ENCODE peak calls at places on chromosomes 6 and 20, in four cellular contexts. Z, I, G and J are unnamed samples.

GRCh38 chr6:34633256-34633655 is 63.3 kb downstream of the ILRUN start:
- DNase-seq in Z (no peak), I (no peak), G (no peak), J (no peak)

GRCh38 chr6:69416739-69417138 is 380.1 kb downstream of the LMBRD1 start:
- DNase-seq in Z (no peak), I (no peak), G (no peak), J (no peak)

GRCh38 chr6:5525209-5525608 is 263.9 kb downstream of the FARS2 start:
- DNase-seq in Z (no peak), I (no peak), G (peak), J (no peak)

GRCh38 chr20:1469925-1470571 is 3.4 kb upstream of the NSFL1C start:
- DNase-seq in Z (peak), I (peak), G (peak), J (peak)

GRCh38 chr20:49290608-49291191 is 12.8 kb upstream of the ZNFX1 start:
- DNase-seq in Z (no peak), I (no peak), G (no peak), J (no peak)

GRCh38 chr6:112936476-112936875 is 589.3 kb downstream of the RFPL4B start:
- DNase-seq in Z (no peak), I (no peak), G (no peak), J (no peak)

GRCh38 chr20:46974669-46975434 is 80.2 kb downstream of the EYA2 start:
- DNase-seq in Z (no peak), I (no peak), G (peak), J (no peak)

GRCh38 chr6:132087391-132087790 is 136.2 kb upstream of the CCN2 start:
- DNase-seq in Z (no peak), I (no peak), G (peak), J (no peak)

GRCh38 chr6:149176971-149177667 is 140.4 kb upstream of the TAB2 start:
- DNase-seq in Z (no peak), I (no peak), G (no peak), J (no peak)

GRCh38 chr6:10363911-10364310 is 51.0 kb downstream of the TFAP2A start:
- DNase-seq in Z (no peak), I (no peak), G (peak), J (no peak)

GRCh38 chr20:1633535-1633934 is 13.7 kb upstream of the SIRPB1 start:
- DNase-seq in Z (peak), I (no peak), G (no peak), J (no peak)

GRCh38 chr20:881051-881820 is 34.9 kb downstream of the ANGPT4 start:
- DNase-seq in Z (peak), I (no peak), G (peak), J (no peak)

GRCh38 chr6:155890409-155890808 is 434.8 kb upstream of the NOX3 start:
- DNase-seq in Z (no peak), I (no peak), G (no peak), J (no peak)

GRCh38 chr6:44064089-44064947 is 62.9 kb downstream of the MRPL14 start:
- DNase-seq in Z (peak), I (peak), G (peak), J (peak)

GRCh38 chr20:13243826-13244376 is 22.8 kb downstream of the ISM1 start:
- DNase-seq in Z (peak), I (no peak), G (peak), J (peak)

GRCh38 chr20:32508775-32509119 is 76.4 kb downstream of the NOL4L start:
- DNase-seq in Z (no peak), I (no peak), G (no peak), J (no peak)

GRCh38 chr20:32555584-32555983 is 29.5 kb downstream of the NOL4L start:
- DNase-seq in Z (no peak), I (no peak), G (no peak), J (no peak)

GRCh38 chr20:62805365-62805710 is 703 bp downstream of the OGFR start:
- DNase-seq in Z (no peak), I (no peak), G (no peak), J (no peak)

GRCh38 chr20:40993794-40994540 is 34.7 kb upstream of the TOP1 start:
- DNase-seq in Z (no peak), I (no peak), G (no peak), J (no peak)

GRCh38 chr20:63531686-63532448 is 5.3 kb downstream of the PTK6 start:
- DNase-seq in Z (no peak), I (no peak), G (no peak), J (no peak)

GRCh38 chr6:139308936-139309603 is 17.3 kb upstream of the TXLNB start:
- DNase-seq in Z (no peak), I (no peak), G (peak), J (peak)

GRCh38 chr6:7914991-7915789 is 4.6 kb upstream of the TXNDC5 start:
- DNase-seq in Z (no peak), I (peak), G (no peak), J (no peak)

GRCh38 chr20:48335421-48336090 is 492.2 kb downstream of the PREX1 start:
- DNase-seq in Z (no peak), I (no peak), G (no peak), J (no peak)

GRCh38 chr6:112282217-112282616 is 27.9 kb upstream of the LAMA4 start:
- DNase-seq in Z (peak), I (peak), G (peak), J (peak)

GRCh38 chr20:61744691-61745396 is 320.8 kb downstream of the TAF4 start:
- DNase-seq in Z (peak), I (no peak), G (peak), J (no peak)

DNA sequence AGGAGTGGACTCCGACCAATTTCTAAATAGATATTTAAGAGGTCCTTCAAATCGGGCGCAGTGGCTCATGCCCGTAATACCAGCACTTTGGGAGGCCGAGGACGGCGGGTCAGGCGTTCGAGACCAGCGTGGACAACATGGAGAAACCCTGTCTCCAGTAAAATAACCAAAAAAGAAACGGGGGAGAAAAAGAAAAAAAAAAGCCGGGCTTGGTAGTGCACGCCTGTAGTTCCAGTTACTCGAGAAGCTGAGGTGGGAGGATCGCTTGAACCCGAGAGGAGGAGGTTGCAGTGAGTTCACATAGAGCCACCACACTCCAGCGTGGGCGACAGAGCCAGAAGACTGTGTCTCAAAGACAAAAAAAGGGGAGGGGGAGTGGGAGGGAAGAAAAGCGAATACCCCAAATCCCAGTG is 53.3 kb upstream of the HFE start:
- DNase-seq in Z (no peak), I (no peak), G (no peak), J (no peak)
- H3K4me3 ChIP-seq in Z (peak), I (peak), G (peak), J (peak)

GRCh38 chr6:147133669-147134068 is 70.5 kb upstream of the STXBP5 start:
- DNase-seq in Z (no peak), I (no peak), G (no peak), J (no peak)
- TF ChIP-seq CTCF in Z (no peak), I (no peak), G (no peak), J (no peak)

GRCh38 chr6:100462990-100463684 is 1.6 kb downstream of the SIM1 start:
- DNase-seq in Z (no peak), I (no peak), G (no peak), J (no peak)
- H3K4me3 ChIP-seq in Z (no peak), I (no peak), G (no peak), J (peak)

GRCh38 chr6:52505726-52506501 is 70.9 kb downstream of the TRAM2 start:
- DNase-seq in Z (no peak), I (no peak), G (no peak), J (no peak)
- TF ChIP-seq CTCF in Z (no peak), I (no peak), G (no peak), J (peak)

DNA sequence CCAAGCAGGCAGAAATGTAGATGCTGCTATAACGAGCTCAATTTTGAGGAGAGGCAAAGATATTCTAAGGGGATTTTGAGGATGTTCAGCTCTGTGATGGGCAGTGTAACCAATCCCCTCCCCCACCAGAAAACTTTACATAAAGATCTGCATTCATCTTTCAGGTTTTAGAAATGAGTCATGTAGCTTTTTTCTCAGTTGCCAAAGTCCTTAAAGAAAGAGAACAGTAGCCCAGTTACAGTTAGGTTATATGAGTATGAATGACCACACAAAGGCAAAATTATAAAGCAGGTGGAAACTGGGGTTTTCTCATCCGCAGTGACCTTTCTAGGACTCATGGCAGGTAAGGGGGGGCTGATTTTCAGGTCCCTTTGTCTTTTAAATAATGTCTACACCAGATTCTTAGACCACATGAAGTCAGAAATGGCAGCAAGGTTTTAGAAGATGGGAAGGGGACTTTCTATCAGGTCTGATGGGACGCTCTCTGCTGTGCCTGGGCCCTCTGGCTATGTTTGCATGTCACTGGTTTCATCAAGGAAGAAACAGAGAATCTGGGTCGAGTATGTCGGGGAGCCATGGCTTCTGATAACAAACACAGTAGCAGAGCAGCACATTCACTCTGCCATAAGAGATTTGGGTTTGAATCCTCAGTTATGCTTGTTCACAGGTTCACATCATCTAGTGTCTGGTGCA is 94.7 kb downstream of the CLIC5 start:
- DNase-seq in Z (no peak), I (no peak), G (no peak), J (no peak)
- H3K4me3 ChIP-seq in Z (no peak), I (no peak), G (no peak), J (no peak)

GRCh38 chr6:162627362-162627761 is 100.2 kb downstream of the PRKN start:
- DNase-seq in Z (no peak), I (no peak), G (no peak), J (no peak)
- TF ChIP-seq CTCF in Z (no peak), I (no peak), G (no peak), J (no peak)

GRCh38 chr6:167932468-167933276 is 64.8 kb upstream of the KIF25 start:
- DNase-seq in Z (peak), I (no peak), G (peak), J (peak)
- H3K4me3 ChIP-seq in Z (peak), I (no peak), G (no peak), J (peak)

DNA sequence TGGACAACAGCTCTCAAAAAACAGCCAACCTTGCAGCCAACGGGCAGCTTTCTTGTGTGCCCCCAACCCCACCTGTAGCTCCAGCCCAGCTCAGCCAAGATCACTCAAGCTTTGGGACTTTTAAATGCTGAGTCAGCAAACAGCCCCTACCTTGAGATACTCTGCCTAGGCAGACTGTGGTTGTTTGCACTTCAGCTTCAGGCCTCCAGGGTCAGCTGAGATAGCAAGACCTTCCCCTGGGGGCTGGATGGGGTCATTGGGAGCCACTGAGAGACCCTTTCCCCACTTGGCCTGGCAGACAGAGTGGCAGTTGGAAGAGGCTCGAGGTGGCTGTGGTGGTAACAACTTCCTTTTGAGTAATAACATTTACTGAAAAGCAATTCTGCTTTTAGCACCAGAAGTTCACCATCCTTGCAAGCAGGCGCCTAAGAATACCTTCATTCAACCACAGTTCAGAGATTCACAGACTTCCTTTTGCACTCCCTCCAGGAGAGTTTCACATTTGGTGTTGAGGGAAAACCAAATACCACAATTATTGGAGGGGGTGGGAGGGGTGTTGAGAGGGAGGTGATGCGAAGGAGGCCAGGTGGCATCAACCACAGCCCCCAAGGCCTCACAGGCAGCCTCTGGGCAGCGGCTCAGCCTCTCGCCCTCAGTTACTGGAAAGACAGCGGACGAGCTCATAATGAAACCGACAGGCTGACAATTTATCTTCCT is 148.0 kb downstream of the CEBPB start:
- DNase-seq in Z (no peak), I (no peak), G (no peak), J (no peak)
- TF ChIP-seq CTCF in Z (no peak), I (no peak), G (no peak), J (no peak)